ENCODE peak calls at places on chromosomes 5 and 9, in seven cellular contexts. Q, U, D, Y, J, G and I are unnamed samples.

GRCh38 chr5:110258460-110258859 is 468.0 kb downstream of the TMEM232 start:
- DNase-seq in Q (no peak), U (no peak), D (no peak), Y (no peak), J (no peak), G (no peak), I (no peak)

GRCh38 chr5:33756481-33756880 is 135.3 kb downstream of the ADAMTS12 start:
- DNase-seq in Q (no peak), U (no peak), D (no peak), Y (no peak), J (no peak), G (no peak), I (no peak)

GRCh38 chr9:91949946-91950664 is at the start of gene ROR2:
- DNase-seq in Q (peak), U (no peak), D (peak), Y (peak), J (peak), G (no peak), I (peak)

GRCh38 chr5:144944936-144945335 is 774.3 kb downstream of the KCTD16 start:
- DNase-seq in Q (no peak), U (no peak), D (no peak), Y (no peak), J (no peak), G (no peak), I (no peak)

GRCh38 chr5:111512026-111512405 is 319 bp downstream of the STARD4 start:
- DNase-seq in Q (peak), U (peak), D (no peak), Y (peak), J (no peak), G (peak), I (peak)

GRCh38 chr5:30453168-30453567 is 740.3 kb upstream of the CDH6 start:
- DNase-seq in Q (no peak), U (no peak), D (no peak), Y (no peak), J (no peak), G (no peak), I (no peak)

GRCh38 chr5:141084487-141084989 is 9.9 kb upstream of the PCDHB2 start:
- DNase-seq in Q (peak), U (no peak), D (no peak), Y (peak), J (peak), G (no peak), I (no peak)

GRCh38 chr5:99814311-99815063 is 720.7 kb upstream of the FAM174A start:
- DNase-seq in Q (no peak), U (no peak), D (no peak), Y (no peak), J (no peak), G (no peak), I (no peak)

GRCh38 chr5:369151-369939 is 47.8 kb downstream of the AHRR start:
- DNase-seq in Q (no peak), U (peak), D (no peak), Y (no peak), J (peak), G (peak), I (no peak)

GRCh38 chr5:14439087-14439841 is 142.3 kb upstream of the OTULINL start:
- DNase-seq in Q (no peak), U (no peak), D (no peak), Y (no peak), J (no peak), G (no peak), I (no peak)

GRCh38 chr9:137113385-137114159 is 961 bp downstream of the DPP7 start:
- DNase-seq in Q (peak), U (no peak), D (no peak), Y (no peak), J (no peak), G (no peak), I (peak)

GRCh38 chr9:118891213-118891612 is 478.0 kb downstream of the BRINP1 start:
- DNase-seq in Q (no peak), U (no peak), D (no peak), Y (no peak), J (no peak), G (no peak), I (no peak)

GRCh38 chr5:34003941-34004340 is 3.9 kb downstream of the AMACR start:
- DNase-seq in Q (no peak), U (peak), D (no peak), Y (no peak), J (no peak), G (no peak), I (no peak)

GRCh38 chr5:34758514-34758913 is 80.5 kb upstream of the TTC23L start:
- DNase-seq in Q (no peak), U (no peak), D (no peak), Y (no peak), J (no peak), G (no peak), I (no peak)

GRCh38 chr5:138177936-138178515 is 404 bp downstream of the BRD8 start:
- DNase-seq in Q (peak), U (no peak), D (no peak), Y (no peak), J (peak), G (peak), I (peak)

GRCh38 chr9:976258-976804 is at the start of gene DMRT3:
- DNase-seq in Q (no peak), U (peak), D (no peak), Y (no peak), J (no peak), G (no peak), I (no peak)

GRCh38 chr5:135356522-135357318 is 42.3 kb downstream of the MACROH2A1 start:
- DNase-seq in Q (no peak), U (no peak), D (no peak), Y (no peak), J (peak), G (peak), I (peak)

GRCh38 chr9:101574773-101575333 is 19.9 kb downstream of the PPP3R2 start:
- DNase-seq in Q (no peak), U (no peak), D (no peak), Y (no peak), J (no peak), G (no peak), I (no peak)

GRCh38 chr9:5843450-5844249 is 10.7 kb upstream of the ERMP1 start:
- DNase-seq in Q (peak), U (no peak), D (no peak), Y (no peak), J (no peak), G (no peak), I (no peak)

GRCh38 chr9:8365029-8365428 is 565.5 kb upstream of the DMAC1 start:
- DNase-seq in Q (no peak), U (no peak), D (no peak), Y (no peak), J (no peak), G (no peak), I (no peak)

GRCh38 chr5:151517122-151517920 is 69.9 kb downstream of the SLC36A1 start:
- DNase-seq in Q (no peak), U (no peak), D (no peak), Y (no peak), J (no peak), G (no peak), I (no peak)

GRCh38 chr9:12014488-12014887 is 678.7 kb upstream of the TYRP1 start:
- DNase-seq in Q (no peak), U (no peak), D (no peak), Y (no peak), J (no peak), G (no peak), I (no peak)

GRCh38 chr5:51651889-51652288 is 268.6 kb downstream of the ISL1 start:
- DNase-seq in Q (no peak), U (no peak), D (no peak), Y (no peak), J (no peak), G (no peak), I (no peak)

GRCh38 chr5:92309336-92309991 is 926.3 kb upstream of the ARRDC3 start:
- DNase-seq in Q (peak), U (no peak), D (no peak), Y (no peak), J (no peak), G (no peak), I (peak)

GRCh38 chr5:65186646-65187227 is 295.0 kb downstream of the ADAMTS6 start:
- DNase-seq in Q (no peak), U (no peak), D (no peak), Y (no peak), J (no peak), G (no peak), I (no peak)

GRCh38 chr9:101727621-101728524 is 10.6 kb downstream of the GRIN3A start:
- DNase-seq in Q (peak), U (no peak), D (peak), Y (no peak), J (peak), G (no peak), I (peak)

GRCh38 chr5:97764700-97765099 is 581.7 kb upstream of the RIOK2 start:
- DNase-seq in Q (peak), U (no peak), D (no peak), Y (no peak), J (no peak), G (no peak), I (no peak)

GRCh38 chr5:168104811-168105481 is 186.5 kb upstream of the WWC1 start:
- DNase-seq in Q (no peak), U (no peak), D (no peak), Y (no peak), J (peak), G (no peak), I (no peak)

GRCh38 chr5:73599378-73599777 is 26.6 kb upstream of the ARHGEF28 start:
- DNase-seq in Q (no peak), U (no peak), D (no peak), Y (no peak), J (no peak), G (no peak), I (no peak)

GRCh38 chr9:136273921-136274785 is 28.5 kb upstream of the QSOX2 start:
- DNase-seq in Q (no peak), U (no peak), D (no peak), Y (no peak), J (no peak), G (no peak), I (no peak)

GRCh38 chr9:126708178-126708577 is 94.5 kb downstream of the LMX1B start:
- DNase-seq in Q (no peak), U (no peak), D (no peak), Y (peak), J (no peak), G (peak), I (no peak)

GRCh38 chr5:124685404-124685930 is 61.0 kb downstream of the ZNF608 start:
- DNase-seq in Q (no peak), U (no peak), D (no peak), Y (no peak), J (no peak), G (no peak), I (no peak)

GRCh38 chr5:1930880-1931589 is 48.3 kb upstream of the IRX4 start:
- DNase-seq in Q (no peak), U (no peak), D (no peak), Y (peak), J (no peak), G (no peak), I (no peak)

GRCh38 chr9:93575706-93576295 is 583 bp upstream of the PHF2 start:
- DNase-seq in Q (peak), U (peak), D (peak), Y (no peak), J (peak), G (peak), I (peak)
- TF ChIP-seq POLR2A in Q (peak), U (no peak), D (no peak), Y (no peak), J (peak), G (no peak), I (peak)

GRCh38 chr5:43601454-43602260 is 1.3 kb upstream of the NNT start:
- DNase-seq in Q (no peak), U (no peak), D (no peak), Y (no peak), J (no peak), G (no peak), I (peak)
- TF ChIP-seq POLR2A in Q (no peak), U (no peak), D (no peak), Y (no peak), J (no peak), G (no peak), I (no peak)

GRCh38 chr9:106864533-106865143 is 1.7 kb downstream of the ZNF462 start:
- DNase-seq in Q (no peak), U (no peak), D (no peak), Y (no peak), J (no peak), G (no peak), I (no peak)

GRCh38 chr9:106861585-106862114 is 1.3 kb upstream of the ZNF462 start:
- DNase-seq in Q (no peak), U (no peak), D (no peak), Y (no peak), J (no peak), G (no peak), I (no peak)

GRCh38 chr9:106860731-106861584 is 2.0 kb upstream of the ZNF462 start:
- DNase-seq in Q (peak), U (no peak), D (no peak), Y (peak), J (peak), G (no peak), I (no peak)

GRCh38 chr9:106862115-106862945 is 636 bp upstream of the ZNF462 start:
- DNase-seq in Q (peak), U (no peak), D (no peak), Y (no peak), J (peak), G (no peak), I (no peak)

GRCh38 chr9:106862946-106863740 is at the start of gene ZNF462:
- DNase-seq in Q (peak), U (no peak), D (no peak), Y (no peak), J (peak), G (no peak), I (no peak)
- TF ChIP-seq POLR2A in Q (peak), U (no peak), D (no peak), Y (no peak), J (peak), G (no peak), I (no peak)

DNA sequence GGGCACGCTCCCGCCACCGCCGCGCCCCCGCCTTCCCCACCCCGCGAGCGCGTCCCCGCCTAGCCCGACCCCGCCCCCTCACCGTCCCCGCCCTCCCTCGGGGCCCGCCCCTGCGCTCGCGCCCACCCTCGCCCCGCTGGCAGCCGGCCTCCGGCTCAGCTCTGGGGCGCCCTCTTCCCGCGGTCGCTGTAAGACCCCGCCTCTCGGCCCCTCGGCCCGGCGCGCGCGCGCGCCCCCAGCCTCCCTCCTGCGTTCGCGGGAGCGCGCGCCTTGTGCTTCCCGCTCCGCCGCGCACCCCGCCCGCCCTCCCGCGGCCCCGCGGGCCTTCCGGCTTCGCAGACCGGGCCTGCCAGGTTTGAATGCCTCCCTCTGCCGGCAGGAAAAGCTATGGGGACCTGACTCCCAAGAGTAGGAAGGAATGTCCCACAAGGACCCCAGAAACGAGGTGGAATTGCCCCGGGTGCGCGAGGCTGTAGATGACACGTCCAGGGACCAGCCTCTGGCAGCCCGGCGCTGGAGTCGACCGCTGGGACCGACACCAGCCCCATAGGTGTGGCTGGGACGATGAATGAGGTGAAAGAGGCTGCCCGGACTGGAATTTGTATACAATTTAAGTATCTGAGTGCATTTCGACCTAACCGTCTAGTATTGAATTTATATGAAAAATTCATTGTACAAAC is 360 bp upstream of the PTBP3 start:
- DNase-seq in Q (peak), U (peak), D (peak), Y (peak), J (peak), G (peak), I (peak)
- TF ChIP-seq POLR2A in Q (peak), U (no peak), D (peak), Y (no peak), J (peak), G (no peak), I (no peak)

DNA sequence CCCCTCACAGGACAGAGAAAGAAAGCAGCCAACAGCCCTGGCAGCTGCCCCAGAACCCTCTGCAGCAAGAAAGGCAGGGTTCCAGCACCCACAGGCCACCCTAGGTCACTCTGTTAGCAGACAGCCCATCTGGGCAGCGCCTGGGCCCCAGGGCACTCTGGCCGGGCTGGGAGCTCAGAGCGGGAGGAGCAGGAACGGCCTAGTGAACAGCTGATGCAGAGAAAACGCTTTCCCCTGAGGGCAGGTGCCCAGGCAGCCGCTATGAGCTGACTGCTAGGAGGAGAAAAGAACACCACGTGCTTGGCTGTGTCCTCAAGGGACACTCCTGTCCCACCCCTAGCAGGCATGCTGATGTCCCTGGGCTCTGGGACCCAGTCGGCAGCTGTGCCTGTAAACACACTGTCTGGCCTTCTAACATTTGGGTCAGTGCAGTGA is 6.6 kb downstream of the RALGDS start:
- DNase-seq in Q (no peak), U (no peak), D (no peak), Y (no peak), J (no peak), G (no peak), I (no peak)
- TF ChIP-seq POLR2A in Q (no peak), U (no peak), D (no peak), Y (no peak), J (no peak), G (no peak), I (no peak)

GRCh38 chr9:27529316-27530278 is at the start of gene MOB3B:
- DNase-seq in Q (peak), U (peak), D (peak), Y (peak), J (peak), G (peak), I (peak)
- TF ChIP-seq POLR2A in Q (peak), U (no peak), D (no peak), Y (no peak), J (no peak), G (no peak), I (no peak)

DNA sequence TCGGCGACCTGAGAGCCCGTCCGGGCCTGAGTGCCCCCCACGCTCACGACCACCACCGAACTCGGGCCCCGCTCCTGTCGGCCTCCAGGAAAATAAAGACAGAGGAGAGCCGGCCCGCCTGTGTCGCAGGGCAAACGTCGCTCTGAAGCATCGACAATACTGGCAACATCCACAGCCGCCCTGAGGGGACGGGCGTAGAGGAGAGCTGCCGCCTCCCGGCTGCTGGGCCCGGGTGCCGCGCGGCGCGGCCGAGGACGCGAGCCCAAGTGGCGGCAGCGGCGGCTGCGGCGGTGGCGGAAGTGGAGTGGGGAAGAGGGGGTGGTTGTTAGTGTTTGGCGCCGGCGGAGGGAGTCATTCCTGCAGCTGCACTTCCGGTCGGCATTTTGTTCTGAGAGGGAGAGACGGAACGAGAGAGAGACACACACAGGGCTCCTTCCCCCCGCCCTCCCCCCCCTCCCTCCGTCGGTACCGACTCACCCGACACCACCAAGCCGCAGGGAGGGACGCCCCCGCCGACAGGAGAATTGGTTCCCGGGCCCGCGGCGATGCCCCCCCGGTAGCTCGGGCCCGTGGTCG is at the start of gene NIPBL:
- DNase-seq in Q (peak), U (peak), D (peak), Y (peak), J (peak), G (peak), I (peak)
- TF ChIP-seq POLR2A in Q (peak), U (peak), D (peak), Y (peak), J (peak), G (no peak), I (peak)

DNA sequence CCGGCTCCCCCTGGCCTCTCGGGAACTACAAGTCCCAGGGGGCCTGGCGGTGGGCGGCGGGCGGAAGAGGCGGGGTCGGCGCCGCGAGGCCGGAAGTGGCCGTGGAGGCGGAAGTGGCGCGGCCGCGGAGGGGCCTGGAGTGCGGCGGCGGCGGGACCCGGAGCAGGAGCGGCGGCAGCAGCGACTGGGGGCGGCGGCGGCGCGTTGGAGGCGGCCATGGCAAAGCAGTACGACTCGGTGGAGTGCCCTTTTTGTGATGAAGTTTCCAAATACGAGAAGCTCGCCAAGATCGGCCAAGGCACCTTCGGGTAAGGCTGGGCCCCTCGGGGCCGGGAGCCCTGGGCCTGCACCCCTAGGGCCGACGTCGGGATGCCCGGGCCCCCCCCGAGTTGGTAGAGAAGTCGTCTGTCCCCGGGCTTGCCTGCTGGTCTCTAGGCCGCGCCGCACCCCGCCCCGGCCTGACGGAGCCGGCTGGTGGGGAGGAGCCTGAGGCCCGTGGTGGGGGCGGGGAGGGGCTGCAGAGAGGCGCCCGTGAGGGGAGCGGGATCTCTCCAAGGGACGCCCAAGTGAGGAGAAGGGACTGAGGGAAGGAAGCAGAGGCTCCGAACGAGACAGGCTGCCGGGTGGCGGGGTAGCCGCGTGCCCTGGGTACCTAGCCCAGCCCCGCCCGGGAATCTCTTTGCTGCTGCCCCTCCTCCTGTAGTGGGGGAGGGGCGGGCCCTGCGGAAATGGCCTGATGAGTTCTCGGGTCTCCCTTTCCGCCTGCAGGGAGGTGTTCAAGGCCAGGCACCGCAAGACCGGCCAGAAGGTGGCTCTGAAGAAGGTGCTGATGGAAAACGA is at the start of gene CDK9:
- DNase-seq in Q (peak), U (peak), D (peak), Y (peak), J (peak), G (peak), I (peak)
- TF ChIP-seq POLR2A in Q (peak), U (peak), D (peak), Y (no peak), J (peak), G (peak), I (peak)